ENCODE peak calls at places on chromosomes 4 and X, in nine cellular contexts. One of them, this sample, is unnamed.

GRCh38 chrX:22095306-22095705 is 63.2 kb downstream of the PHEX start:
- DNase-seq in psoas muscle: peak; percentile 46
- DNase-seq in foreskin fibroblast: peak; percentile 86
- DNase-seq in astrocyte of the spinal cord: peak; percentile 41
- DNase-seq in fibroblast of pulmonary artery: peak; percentile 63
- DNase-seq in trophoblast cell: no peak
- DNase-seq in AG20443: peak; percentile 60
- DNase-seq in effector CD4-positive, alpha-beta T cell: no peak
- DNase-seq in NAMALWA: no peak
- DNase-seq in this sample: no peak

GRCh38 chr4:120327276-120327675 is 260.6 kb upstream of the MAD2L1 start:
- DNase-seq in trophoblast cell: no peak
- DNase-seq in foreskin fibroblast: no peak
- DNase-seq in astrocyte of the spinal cord: no peak
- DNase-seq in psoas muscle: no peak
- DNase-seq in fibroblast of pulmonary artery: no peak
- DNase-seq in AG20443: no peak
- DNase-seq in effector CD4-positive, alpha-beta T cell: no peak
- DNase-seq in NAMALWA: no peak
- DNase-seq in this sample: no peak

GRCh38 chr4:140298001-140298400 is 75.4 kb upstream of the SCOC start:
- DNase-seq in NAMALWA: no peak
- DNase-seq in astrocyte of the spinal cord: no peak
- DNase-seq in psoas muscle: no peak
- DNase-seq in fibroblast of pulmonary artery: no peak
- DNase-seq in foreskin fibroblast: no peak
- DNase-seq in trophoblast cell: no peak
- DNase-seq in effector CD4-positive, alpha-beta T cell: no peak
- DNase-seq in AG20443: no peak
- DNase-seq in this sample: no peak

GRCh38 chr4:19739101-19739651 is 512.5 kb upstream of the SLIT2 start:
- DNase-seq in trophoblast cell: peak; percentile 37
- DNase-seq in NAMALWA: peak; percentile 5
- DNase-seq in effector CD4-positive, alpha-beta T cell: no peak
- DNase-seq in foreskin fibroblast: peak; percentile 83
- DNase-seq in astrocyte of the spinal cord: peak; percentile 95
- DNase-seq in AG20443: peak; percentile 53
- DNase-seq in psoas muscle: no peak
- DNase-seq in fibroblast of pulmonary artery: peak; percentile 96
- DNase-seq in this sample: peak; percentile 88

GRCh38 chr4:41458689-41459088 is 79.3 kb upstream of the LIMCH1 start:
- DNase-seq in foreskin fibroblast: no peak
- DNase-seq in trophoblast cell: no peak
- DNase-seq in fibroblast of pulmonary artery: no peak
- DNase-seq in NAMALWA: no peak
- DNase-seq in effector CD4-positive, alpha-beta T cell: no peak
- DNase-seq in astrocyte of the spinal cord: no peak
- DNase-seq in psoas muscle: no peak
- DNase-seq in AG20443: no peak
- DNase-seq in this sample: no peak

GRCh38 chr4:161573836-161574235 is 590.0 kb downstream of the FSTL5 start:
- DNase-seq in effector CD4-positive, alpha-beta T cell: no peak
- DNase-seq in psoas muscle: no peak
- DNase-seq in AG20443: no peak
- DNase-seq in astrocyte of the spinal cord: peak; percentile 10
- DNase-seq in foreskin fibroblast: no peak
- DNase-seq in trophoblast cell: no peak
- DNase-seq in fibroblast of pulmonary artery: no peak
- DNase-seq in NAMALWA: no peak
- DNase-seq in this sample: no peak

GRCh38 chr4:77158487-77158861 is 1.5 kb downstream of the CCNG2 start:
- DNase-seq in effector CD4-positive, alpha-beta T cell: peak; percentile 12
- DNase-seq in NAMALWA: no peak
- DNase-seq in fibroblast of pulmonary artery: peak; percentile 21
- DNase-seq in AG20443: peak; percentile 30
- DNase-seq in psoas muscle: peak; percentile 16
- DNase-seq in trophoblast cell: peak; percentile 32
- DNase-seq in foreskin fibroblast: no peak
- DNase-seq in astrocyte of the spinal cord: no peak
- DNase-seq in this sample: no peak

GRCh38 chr4:138834029-138834428 is 181.6 kb upstream of the NOCT start:
- DNase-seq in NAMALWA: no peak
- DNase-seq in fibroblast of pulmonary artery: no peak
- DNase-seq in effector CD4-positive, alpha-beta T cell: no peak
- DNase-seq in foreskin fibroblast: no peak
- DNase-seq in trophoblast cell: no peak
- DNase-seq in astrocyte of the spinal cord: no peak
- DNase-seq in AG20443: no peak
- DNase-seq in psoas muscle: no peak
- DNase-seq in this sample: peak; percentile 91

GRCh38 chr4:56570041-56570440 is 64.5 kb downstream of the ARL9 start:
- DNase-seq in psoas muscle: no peak
- DNase-seq in foreskin fibroblast: no peak
- DNase-seq in fibroblast of pulmonary artery: peak; percentile 41
- DNase-seq in NAMALWA: no peak
- DNase-seq in effector CD4-positive, alpha-beta T cell: no peak
- DNase-seq in trophoblast cell: peak; percentile 68
- DNase-seq in astrocyte of the spinal cord: peak; percentile 18
- DNase-seq in AG20443: no peak
- DNase-seq in this sample: no peak

GRCh38 chr4:10007772-10008171 is 13.5 kb downstream of the SLC2A9 start:
- DNase-seq in trophoblast cell: no peak
- DNase-seq in effector CD4-positive, alpha-beta T cell: no peak
- DNase-seq in NAMALWA: no peak
- DNase-seq in AG20443: no peak
- DNase-seq in fibroblast of pulmonary artery: peak; percentile 25
- DNase-seq in astrocyte of the spinal cord: no peak
- DNase-seq in psoas muscle: no peak
- DNase-seq in foreskin fibroblast: no peak
- DNase-seq in this sample: no peak

GRCh38 chrX:56762707-56763555 is 33.9 kb downstream of the NBDY start:
- DNase-seq in psoas muscle: no peak
- DNase-seq in astrocyte of the spinal cord: no peak
- DNase-seq in foreskin fibroblast: no peak
- DNase-seq in fibroblast of pulmonary artery: no peak
- DNase-seq in AG20443: no peak
- DNase-seq in effector CD4-positive, alpha-beta T cell: no peak
- DNase-seq in NAMALWA: no peak
- DNase-seq in trophoblast cell: no peak
- DNase-seq in this sample: no peak

GRCh38 chrX:13965531-13965930 is 64.2 kb downstream of the GEMIN8 start:
- DNase-seq in AG20443: no peak
- DNase-seq in fibroblast of pulmonary artery: no peak
- DNase-seq in effector CD4-positive, alpha-beta T cell: no peak
- DNase-seq in foreskin fibroblast: no peak
- DNase-seq in astrocyte of the spinal cord: no peak
- DNase-seq in NAMALWA: no peak
- DNase-seq in psoas muscle: no peak
- DNase-seq in trophoblast cell: no peak
- DNase-seq in this sample: no peak

GRCh38 chrX:136541294-136541693 is 9.3 kb downstream of the VGLL1 start:
- DNase-seq in psoas muscle: no peak
- DNase-seq in trophoblast cell: peak; percentile 69
- DNase-seq in foreskin fibroblast: no peak
- DNase-seq in NAMALWA: no peak
- DNase-seq in AG20443: no peak
- DNase-seq in astrocyte of the spinal cord: no peak
- DNase-seq in fibroblast of pulmonary artery: no peak
- DNase-seq in effector CD4-positive, alpha-beta T cell: no peak
- DNase-seq in this sample: no peak